ENCODE peak calls at places on chromosome 17, in four cellular contexts. J is dermis blood vessel endothelial cell; Q is stimulated activated CD4-positive, alpha-beta T cell treated with anti-CD3 and anti-CD28 coated beads, Interleukin-1b, Interleukin-23, amount 100 ng/mL, for 24 hours; Z is HTR-8/SVneo. C is an unnamed sample.

GRCh38 chr17:63682441-63682840 is 17.5 kb downstream of the LIMD2 start:
- DNase-seq in Z (no peak), J (no peak), Q (no peak), C (no peak)

GRCh38 chr17:64507418-64507766 is 615 bp downstream of the CEP95 start:
- DNase-seq in Z (peak; percentile 65), J (peak; percentile 86), Q (no peak), C (no peak)

GRCh38 chr17:3026856-3027751 is 36.3 kb downstream of the OR1D5 start:
- DNase-seq in J (no peak), Z (no peak), Q (no peak), C (no peak)

GRCh38 chr17:76562734-76563148 is 22.9 kb downstream of the PRCD start:
- DNase-seq in Z (no peak), J (peak; percentile 54), Q (no peak), C (no peak)

GRCh38 chr17:8122923-8123694 is 797 bp downstream of the HES7 start:
- DNase-seq in Z (no peak), Q (peak; percentile 27), J (peak; percentile 46), C (no peak)

GRCh38 chr17:83194761-83195329 is 115.4 kb downstream of the METRNL start:
- DNase-seq in Z (no peak), J (no peak), Q (no peak), C (no peak)

GRCh38 chr17:8375738-8376259 is 705 bp downstream of the KRABD2 start:
- DNase-seq in J (peak; percentile 55), Z (no peak), Q (no peak), C (no peak)

GRCh38 chr17:70329751-70330150 is 160.4 kb downstream of the KCNJ2 start:
- DNase-seq in Q (no peak), Z (no peak), J (no peak), C (no peak)

GRCh38 chr17:11002417-11002816 is 164.5 kb upstream of the PIRT start:
- DNase-seq in Z (no peak), J (no peak), Q (no peak), C (no peak)

GRCh38 chr17:73182616-73183310 is 10.1 kb upstream of the COG1 start:
- DNase-seq in Z (no peak), Q (no peak), J (no peak), C (no peak)

GRCh38 chr17:47821031-47821423 is 567 bp downstream of the OSBPL7 start:
- DNase-seq in J (no peak), Q (no peak), Z (no peak), C (no peak)

GRCh38 chr17:41656249-41657023 is 32.1 kb upstream of the KRT17 start:
- DNase-seq in Z (no peak), Q (no peak), J (no peak), C (no peak)

GRCh38 chr17:31824771-31825360 is 34.2 kb downstream of the COPRS start:
- DNase-seq in Z (no peak), Q (no peak), J (peak; percentile 51), C (no peak)

GRCh38 chr17:28745052-28745776 is 1.4 kb downstream of the TRAF4 start:
- DNase-seq in Q (no peak), Z (no peak), J (peak; percentile 75), C (no peak)

GRCh38 chr17:3589784-3590183 is 19.4 kb downstream of the TRPV1 start:
- DNase-seq in Q (no peak), J (no peak), Z (no peak), C (no peak)

GRCh38 chr17:8963665-8964258 is 1.7 kb downstream of the PIK3R5 start:
- DNase-seq in J (no peak), Z (no peak), Q (no peak), C (no peak)

GRCh38 chr17:17131876-17132275 is 74.3 kb downstream of the PLD6 start:
- DNase-seq in Q (no peak), J (no peak), Z (no peak), C (no peak)

GRCh38 chr17:36931096-36931696 is 6.1 kb upstream of the LHX1 start:
- DNase-seq in J (no peak), Z (no peak), Q (no peak), C (no peak)